ENCODE peak calls at places on chromosomes 7 and 10, in eight cellular contexts. One of them, this sample, is unnamed.
A peak's percentile ranks its signal among the peaks of the same experiment; 100 is the strongest.

GRCh38 chr10:71581376-71581775 is 138.2 kb downstream of the C10orf105 start:
- DNase-seq in cardiac muscle cell: no peak
- DNase-seq in lower lobe of right lung: no peak
- DNase-seq in left ventricle myocardium inferior: no peak
- DNase-seq in Peyer's patch: no peak
- DNase-seq in AG04450: no peak
- DNase-seq in mammary epithelial cell: no peak
- DNase-seq in HL-60: no peak
- DNase-seq in this sample: no peak

GRCh38 chr7:5709347-5709950 is 72.0 kb downstream of the RNF216 start:
- DNase-seq in mammary epithelial cell: no peak
- DNase-seq in left ventricle myocardium inferior: no peak
- DNase-seq in cardiac muscle cell: no peak
- DNase-seq in Peyer's patch: no peak
- DNase-seq in HL-60: no peak
- DNase-seq in lower lobe of right lung: no peak
- DNase-seq in AG04450: no peak
- DNase-seq in this sample: no peak

GRCh38 chr10:78410046-78410965 is 376.6 kb downstream of the RPS24 start:
- DNase-seq in mammary epithelial cell: no peak
- DNase-seq in AG04450: no peak
- DNase-seq in lower lobe of right lung: no peak
- DNase-seq in HL-60: no peak
- DNase-seq in left ventricle myocardium inferior: no peak
- DNase-seq in cardiac muscle cell: no peak
- DNase-seq in Peyer's patch: no peak
- DNase-seq in this sample: no peak

GRCh38 chr7:133235212-133235883 is 17.5 kb upstream of the EXOC4 start:
- DNase-seq in left ventricle myocardium inferior: no peak
- DNase-seq in cardiac muscle cell: peak; percentile 73
- DNase-seq in AG04450: no peak
- DNase-seq in mammary epithelial cell: peak; percentile 57
- DNase-seq in lower lobe of right lung: no peak
- DNase-seq in Peyer's patch: no peak
- DNase-seq in HL-60: no peak
- DNase-seq in this sample: no peak

GRCh38 chr10:122054046-122055025 is 65.4 kb downstream of the TACC2 start:
- DNase-seq in left ventricle myocardium inferior: peak; percentile 58
- DNase-seq in mammary epithelial cell: no peak
- DNase-seq in cardiac muscle cell: peak; percentile 75
- DNase-seq in lower lobe of right lung: peak; percentile 65
- DNase-seq in AG04450: no peak
- DNase-seq in HL-60: no peak
- DNase-seq in Peyer's patch: no peak
- DNase-seq in this sample: peak; percentile 42

GRCh38 chr7:31175672-31176071 is 123.6 kb downstream of the ADCYAP1R1 start:
- DNase-seq in AG04450: no peak
- DNase-seq in mammary epithelial cell: no peak
- DNase-seq in HL-60: no peak
- DNase-seq in lower lobe of right lung: no peak
- DNase-seq in left ventricle myocardium inferior: no peak
- DNase-seq in cardiac muscle cell: no peak
- DNase-seq in Peyer's patch: no peak
- DNase-seq in this sample: no peak

GRCh38 chr10:92761576-92761975 is 71.8 kb downstream of the HHEX start:
- DNase-seq in HL-60: no peak
- DNase-seq in mammary epithelial cell: no peak
- DNase-seq in cardiac muscle cell: no peak
- DNase-seq in left ventricle myocardium inferior: no peak
- DNase-seq in AG04450: no peak
- DNase-seq in Peyer's patch: no peak
- DNase-seq in lower lobe of right lung: no peak
- DNase-seq in this sample: no peak

GRCh38 chr7:157615101-157615817 is 278.5 kb downstream of the DNAJB6 start:
- DNase-seq in HL-60: no peak
- DNase-seq in lower lobe of right lung: no peak
- DNase-seq in mammary epithelial cell: no peak
- DNase-seq in cardiac muscle cell: peak; percentile 46
- DNase-seq in AG04450: no peak
- DNase-seq in left ventricle myocardium inferior: peak; percentile 57
- DNase-seq in Peyer's patch: no peak
- DNase-seq in this sample: no peak

GRCh38 chr7:100612730-100613446 is 548 bp downstream of the MOSPD3 start:
- DNase-seq in left ventricle myocardium inferior: no peak
- DNase-seq in HL-60: no peak
- DNase-seq in mammary epithelial cell: no peak
- DNase-seq in Peyer's patch: no peak
- DNase-seq in lower lobe of right lung: no peak
- DNase-seq in cardiac muscle cell: no peak
- DNase-seq in AG04450: no peak
- DNase-seq in this sample: no peak

DNA sequence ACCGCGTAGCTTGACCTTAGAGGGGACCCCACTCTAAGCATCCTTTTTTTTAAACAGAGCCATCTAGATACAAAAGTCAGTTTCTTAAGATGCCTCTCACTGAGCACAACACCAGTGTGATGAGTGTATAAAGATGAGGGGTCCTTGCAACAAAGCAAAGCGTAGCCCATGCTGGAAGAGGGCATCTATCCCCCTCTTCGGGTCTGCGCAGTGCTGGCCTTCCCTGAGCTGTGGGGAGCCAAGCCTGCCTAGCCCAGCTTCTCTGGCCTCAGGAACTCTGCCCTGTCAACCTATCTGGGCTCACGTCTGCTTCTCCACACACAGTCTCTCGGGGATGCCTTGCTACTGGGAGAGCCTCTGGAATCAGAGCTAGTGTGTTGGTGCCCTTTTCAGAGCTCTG is 114.0 kb downstream of the NT5C2 start:
- DNase-seq in HL-60: no peak
- DNase-seq in mammary epithelial cell: no peak
- DNase-seq in lower lobe of right lung: no peak
- DNase-seq in cardiac muscle cell: no peak
- DNase-seq in left ventricle myocardium inferior: no peak
- DNase-seq in AG04450: no peak
- DNase-seq in Peyer's patch: no peak
- DNase-seq in this sample: no peak
- H3K27ac ChIP-seq in HL-60: no peak overlapping the region
- H3K27ac ChIP-seq in mammary epithelial cell: no peak overlapping the region
- H3K27ac ChIP-seq in lower lobe of right lung: no peak overlapping the region
- H3K27ac ChIP-seq in cardiac muscle cell: no peak overlapping the region
- H3K27ac ChIP-seq in left ventricle myocardium inferior: no peak overlapping the region
- H3K27ac ChIP-seq in AG04450: no peak overlapping the region
- H3K27ac ChIP-seq in Peyer's patch: no peak overlapping the region
- H3K27ac ChIP-seq in this sample: no peak overlapping the region

DNA sequence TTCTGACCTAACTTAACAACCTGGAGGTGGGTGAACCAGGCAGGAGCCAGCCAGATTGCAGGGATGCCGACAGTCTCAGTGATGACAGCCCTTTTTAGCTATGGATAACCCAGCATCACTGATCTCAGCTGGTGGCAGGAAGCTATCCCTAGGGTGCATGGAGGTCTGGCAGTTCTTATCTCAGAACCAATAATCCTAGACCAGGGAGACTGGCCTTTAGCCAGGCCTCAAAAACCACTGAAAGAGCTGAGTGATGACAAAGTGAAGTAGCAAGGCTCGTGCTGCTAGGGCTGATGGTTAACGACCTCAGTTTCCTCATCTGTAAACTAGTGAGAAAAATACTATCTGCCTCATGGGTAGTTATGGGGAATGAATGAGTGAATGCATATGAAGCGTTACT is 112.5 kb downstream of the RALA start:
- DNase-seq in Peyer's patch: no peak
- DNase-seq in AG04450: no peak
- DNase-seq in lower lobe of right lung: no peak
- DNase-seq in HL-60: no peak
- DNase-seq in cardiac muscle cell: peak; percentile 52
- DNase-seq in mammary epithelial cell: no peak
- DNase-seq in left ventricle myocardium inferior: no peak
- DNase-seq in this sample: no peak
- TF ChIP-seq CTCF in Peyer's patch: no peak
- TF ChIP-seq CTCF in AG04450: no peak
- TF ChIP-seq CTCF in lower lobe of right lung: no peak
- TF ChIP-seq CTCF in HL-60: no peak
- TF ChIP-seq CTCF in cardiac muscle cell: no peak
- TF ChIP-seq CTCF in mammary epithelial cell: no peak
- TF ChIP-seq CTCF in left ventricle myocardium inferior: no peak
- TF ChIP-seq CTCF in this sample: no peak

GRCh38 chr7:801940-802364 is 30.3 kb upstream of the SUN1 start:
- DNase-seq in AG04450: no peak
- DNase-seq in Peyer's patch: no peak
- DNase-seq in lower lobe of right lung: peak; percentile 86
- DNase-seq in left ventricle myocardium inferior: peak; percentile 40
- DNase-seq in mammary epithelial cell: no peak
- DNase-seq in HL-60: no peak
- DNase-seq in cardiac muscle cell: no peak
- DNase-seq in this sample: peak; percentile 84

GRCh38 chr7:805261-805660 is 27.0 kb upstream of the SUN1 start:
- DNase-seq in mammary epithelial cell: no peak
- DNase-seq in lower lobe of right lung: no peak
- DNase-seq in cardiac muscle cell: no peak
- DNase-seq in Peyer's patch: no peak
- DNase-seq in HL-60: no peak
- DNase-seq in left ventricle myocardium inferior: no peak
- DNase-seq in AG04450: no peak
- DNase-seq in this sample: no peak

GRCh38 chr7:803243-803635 is 29.0 kb upstream of the SUN1 start:
- DNase-seq in cardiac muscle cell: no peak
- DNase-seq in AG04450: no peak
- DNase-seq in mammary epithelial cell: no peak
- DNase-seq in lower lobe of right lung: no peak
- DNase-seq in left ventricle myocardium inferior: no peak
- DNase-seq in Peyer's patch: no peak
- DNase-seq in HL-60: no peak
- DNase-seq in this sample: no peak

GRCh38 chr7:798921-799470 is 33.3 kb upstream of the SUN1 start:
- DNase-seq in AG04450: no peak
- DNase-seq in lower lobe of right lung: peak; percentile 23
- DNase-seq in left ventricle myocardium inferior: no peak
- DNase-seq in cardiac muscle cell: no peak
- DNase-seq in mammary epithelial cell: no peak
- DNase-seq in HL-60: no peak
- DNase-seq in Peyer's patch: no peak
- DNase-seq in this sample: no peak

GRCh38 chr7:802500-803242 is 29.6 kb upstream of the SUN1 start:
- DNase-seq in lower lobe of right lung: no peak
- DNase-seq in cardiac muscle cell: no peak
- DNase-seq in AG04450: no peak
- DNase-seq in Peyer's patch: no peak
- DNase-seq in HL-60: no peak
- DNase-seq in mammary epithelial cell: no peak
- DNase-seq in left ventricle myocardium inferior: no peak
- DNase-seq in this sample: no peak
- H3K27ac ChIP-seq in lower lobe of right lung: peak overlapping the region; percentile 58
- H3K27ac ChIP-seq in cardiac muscle cell: no peak overlapping the region
- H3K27ac ChIP-seq in AG04450: no peak overlapping the region
- H3K27ac ChIP-seq in Peyer's patch: peak overlapping the region; percentile 50
- H3K27ac ChIP-seq in HL-60: no peak overlapping the region
- H3K27ac ChIP-seq in mammary epithelial cell: no peak overlapping the region
- H3K27ac ChIP-seq in left ventricle myocardium inferior: peak overlapping the region; percentile 25
- H3K27ac ChIP-seq in this sample: peak overlapping the region; percentile 48

GRCh38 chr7:124246262-124246863 is 213.5 kb upstream of the TMEM229A start:
- DNase-seq in AG04450: no peak
- DNase-seq in Peyer's patch: no peak
- DNase-seq in lower lobe of right lung: no peak
- DNase-seq in left ventricle myocardium inferior: no peak
- DNase-seq in HL-60: no peak
- DNase-seq in mammary epithelial cell: peak; percentile 81
- DNase-seq in cardiac muscle cell: no peak
- DNase-seq in this sample: no peak
- TF ChIP-seq CTCF in AG04450: no peak
- TF ChIP-seq CTCF in Peyer's patch: no peak
- TF ChIP-seq CTCF in lower lobe of right lung: no peak
- TF ChIP-seq CTCF in left ventricle myocardium inferior: no peak
- TF ChIP-seq CTCF in HL-60: no peak
- TF ChIP-seq CTCF in mammary epithelial cell: no peak
- TF ChIP-seq CTCF in cardiac muscle cell: no peak
- TF ChIP-seq CTCF in this sample: no peak

GRCh38 chr7:7706101-7706511 is 12.3 kb downstream of the RPA3 start:
- DNase-seq in HL-60: no peak
- DNase-seq in AG04450: no peak
- DNase-seq in Peyer's patch: no peak
- DNase-seq in left ventricle myocardium inferior: no peak
- DNase-seq in cardiac muscle cell: no peak
- DNase-seq in lower lobe of right lung: no peak
- DNase-seq in mammary epithelial cell: no peak
- DNase-seq in this sample: no peak
- H3K27ac ChIP-seq in HL-60: no peak overlapping the region
- H3K27ac ChIP-seq in AG04450: no peak overlapping the region
- H3K27ac ChIP-seq in Peyer's patch: no peak overlapping the region
- H3K27ac ChIP-seq in left ventricle myocardium inferior: no peak overlapping the region
- H3K27ac ChIP-seq in cardiac muscle cell: no peak overlapping the region
- H3K27ac ChIP-seq in lower lobe of right lung: no peak overlapping the region
- H3K27ac ChIP-seq in mammary epithelial cell: no peak overlapping the region
- H3K27ac ChIP-seq in this sample: no peak overlapping the region

GRCh38 chr7:149625339-149625946 is 127.8 kb upstream of the ZNF746 start:
- DNase-seq in mammary epithelial cell: peak; percentile 32
- DNase-seq in AG04450: no peak
- DNase-seq in cardiac muscle cell: peak; percentile 77
- DNase-seq in lower lobe of right lung: peak; percentile 78
- DNase-seq in Peyer's patch: peak; percentile 65
- DNase-seq in HL-60: peak; percentile 39
- DNase-seq in left ventricle myocardium inferior: peak; percentile 45
- DNase-seq in this sample: peak; percentile 63
- TF ChIP-seq CTCF in mammary epithelial cell: peak; percentile 76
- TF ChIP-seq CTCF in AG04450: peak; percentile 71
- TF ChIP-seq CTCF in cardiac muscle cell: peak; percentile 80
- TF ChIP-seq CTCF in lower lobe of right lung: peak; percentile 71
- TF ChIP-seq CTCF in Peyer's patch: peak; percentile 61
- TF ChIP-seq CTCF in HL-60: peak; percentile 55
- TF ChIP-seq CTCF in left ventricle myocardium inferior: peak; percentile 72
- TF ChIP-seq CTCF in this sample: peak; percentile 48

GRCh38 chr10:109913351-109913902 is 9.9 kb downstream of the XPNPEP1 start:
- DNase-seq in left ventricle myocardium inferior: no peak
- DNase-seq in Peyer's patch: no peak
- DNase-seq in HL-60: no peak
- DNase-seq in AG04450: no peak
- DNase-seq in lower lobe of right lung: no peak
- DNase-seq in mammary epithelial cell: no peak
- DNase-seq in cardiac muscle cell: no peak
- DNase-seq in this sample: no peak
- H3K27ac ChIP-seq in left ventricle myocardium inferior: no peak overlapping the region
- H3K27ac ChIP-seq in Peyer's patch: peak overlapping the region; percentile 72
- H3K27ac ChIP-seq in HL-60: peak overlapping the region; percentile 4
- H3K27ac ChIP-seq in AG04450: peak overlapping the region; percentile 62
- H3K27ac ChIP-seq in lower lobe of right lung: no peak overlapping the region
- H3K27ac ChIP-seq in mammary epithelial cell: peak overlapping the region; percentile 65
- H3K27ac ChIP-seq in cardiac muscle cell: no peak overlapping the region
- H3K27ac ChIP-seq in this sample: no peak overlapping the region

GRCh38 chr10:59675812-59676211 is 33.8 kb downstream of the SLC16A9 start:
- DNase-seq in lower lobe of right lung: no peak
- DNase-seq in HL-60: no peak
- DNase-seq in left ventricle myocardium inferior: no peak
- DNase-seq in AG04450: no peak
- DNase-seq in cardiac muscle cell: peak; percentile 17
- DNase-seq in mammary epithelial cell: no peak
- DNase-seq in Peyer's patch: no peak
- DNase-seq in this sample: no peak
- TF ChIP-seq CTCF in lower lobe of right lung: no peak
- TF ChIP-seq CTCF in HL-60: no peak
- TF ChIP-seq CTCF in left ventricle myocardium inferior: no peak
- TF ChIP-seq CTCF in AG04450: no peak
- TF ChIP-seq CTCF in cardiac muscle cell: peak; percentile 12
- TF ChIP-seq CTCF in mammary epithelial cell: no peak
- TF ChIP-seq CTCF in Peyer's patch: no peak
- TF ChIP-seq CTCF in this sample: no peak

This sample was measured in left lung.